ENCODE peak calls at places on chromosomes 4 and X, in eight cellular contexts. G, T, K, B, D, V, P and W are unnamed samples.

GRCh38 chrX:100599456-100599855 is 14.7 kb downstream of the TNMD start:
- DNase-seq in D (no peak), K (no peak), T (no peak), B (no peak), P (no peak), V (no peak), G (no peak), W (no peak)

GRCh38 chr4:55437356-55437796 is 41.6 kb downstream of the TMEM165 start:
- DNase-seq in D (no peak), P (no peak), K (peak; percentile 75), V (no peak), T (peak; percentile 41), B (no peak), G (no peak), W (peak; percentile 68)

GRCh38 chr4:71607780-71608673 is 175.9 kb downstream of the GC start:
- DNase-seq in T (no peak), D (no peak), G (no peak), K (peak; percentile 6), B (no peak), P (no peak), V (no peak), W (no peak)

GRCh38 chr4:125750827-125751466 is 436.2 kb downstream of the FAT4 start:
- DNase-seq in D (no peak), V (no peak), K (peak; percentile 54), B (peak; percentile 10), G (no peak), P (no peak), T (no peak), W (no peak)

GRCh38 chrX:113982766-113983165 is 601.1 kb upstream of the HTR2C start:
- DNase-seq in D (no peak), G (no peak), K (no peak), T (peak; percentile 14), V (no peak), P (no peak), B (no peak), W (no peak)

GRCh38 chr4:112633477-112634235 is 3.1 kb downstream of the ZGRF1 start:
- DNase-seq in K (peak; percentile 43), V (no peak), T (no peak), B (no peak), D (no peak), P (no peak), G (no peak), W (no peak)

GRCh38 chr4:76637704-76638361 is 202.8 kb downstream of the SHROOM3 start:
- DNase-seq in T (no peak), B (no peak), K (peak; percentile 17), P (no peak), G (no peak), D (no peak), V (no peak), W (no peak)

GRCh38 chr4:188439641-188440311 is 300.5 kb downstream of the TRIML1 start:
- DNase-seq in G (no peak), V (no peak), D (no peak), B (no peak), P (no peak), T (no peak), K (peak; percentile 38), W (no peak)

GRCh38 chr4:133188433-133189175 is 39.5 kb downstream of the PCDH10 start:
- DNase-seq in D (no peak), T (no peak), G (no peak), K (no peak), V (no peak), P (no peak), B (no peak), W (no peak)

GRCh38 chr4:78205601-78206000 is 148.5 kb downstream of the FRAS1 start:
- DNase-seq in K (no peak), D (no peak), T (no peak), B (no peak), V (no peak), P (no peak), G (no peak), W (no peak)

GRCh38 chrX:153214934-153215333 is 35.9 kb downstream of the MAGEA1 start:
- DNase-seq in T (no peak), B (no peak), G (no peak), V (no peak), D (no peak), K (no peak), P (no peak), W (no peak)

GRCh38 chr4:148542922-148543623 is 100.9 kb upstream of the NR3C2 start:
- DNase-seq in T (no peak), P (no peak), B (no peak), D (no peak), G (no peak), V (no peak), K (peak; percentile 23), W (no peak)

GRCh38 chrX:114611018-114611619 is 27.2 kb downstream of the HTR2C start:
- DNase-seq in P (no peak), G (no peak), V (no peak), T (peak; percentile 14), B (peak; percentile 18), K (peak; percentile 35), D (no peak), W (peak; percentile 20)

GRCh38 chr4:14415146-14415545 is 587.1 kb upstream of the CPEB2 start:
- DNase-seq in P (no peak), D (no peak), K (peak; percentile 31), B (no peak), G (no peak), T (no peak), V (no peak), W (no peak)

GRCh38 chr4:15778191-15778741 is at the start of gene CD38:
- DNase-seq in D (peak; percentile 48), T (peak; percentile 68), G (no peak), P (no peak), B (no peak), K (no peak), V (peak; percentile 63), W (peak; percentile 84)

GRCh38 chr4:23890369-23891063 is 669 bp upstream of the PPARGC1A start:
- DNase-seq in V (no peak), T (no peak), K (no peak), G (no peak), B (no peak), D (no peak), P (no peak), W (no peak)

GRCh38 chr4:151004222-151004621 is 10.9 kb downstream of the LRBA start:
- DNase-seq in D (no peak), V (no peak), P (no peak), T (no peak), B (no peak), G (no peak), K (peak; percentile 76), W (no peak)

GRCh38 chrX:154797006-154797405 is 8.3 kb downstream of the MPP1 start:
- DNase-seq in G (no peak), K (no peak), D (no peak), V (no peak), P (no peak), T (no peak), B (no peak), W (no peak)

GRCh38 chr4:8260656-8261111 is 8.9 kb upstream of the HTRA3 start:
- DNase-seq in K (peak; percentile 96), P (no peak), D (peak; percentile 55), V (no peak), G (no peak), T (peak; percentile 39), B (no peak), W (no peak)

GRCh38 chrX:121761845-121762244 is 714.4 kb downstream of the GLUD2 start:
- DNase-seq in K (no peak), P (no peak), G (no peak), D (no peak), T (no peak), V (no peak), B (no peak), W (no peak)

GRCh38 chr4:169184236-169184635 is 86.5 kb downstream of the SH3RF1 start:
- DNase-seq in D (no peak), V (no peak), T (no peak), P (no peak), B (no peak), G (no peak), K (peak; percentile 46), W (no peak)

GRCh38 chr4:186150926-186151325 is 40.4 kb upstream of the CYP4V2 start:
- DNase-seq in D (no peak), P (no peak), K (no peak), B (no peak), V (no peak), T (no peak), G (no peak), W (no peak)
- H3K4me3 ChIP-seq in D (no peak overlapping the region), P (no peak overlapping the region), K (no peak overlapping the region), B (no peak overlapping the region), V (no peak overlapping the region), T (no peak overlapping the region), G (no peak overlapping the region), W (no peak overlapping the region)

DNA sequence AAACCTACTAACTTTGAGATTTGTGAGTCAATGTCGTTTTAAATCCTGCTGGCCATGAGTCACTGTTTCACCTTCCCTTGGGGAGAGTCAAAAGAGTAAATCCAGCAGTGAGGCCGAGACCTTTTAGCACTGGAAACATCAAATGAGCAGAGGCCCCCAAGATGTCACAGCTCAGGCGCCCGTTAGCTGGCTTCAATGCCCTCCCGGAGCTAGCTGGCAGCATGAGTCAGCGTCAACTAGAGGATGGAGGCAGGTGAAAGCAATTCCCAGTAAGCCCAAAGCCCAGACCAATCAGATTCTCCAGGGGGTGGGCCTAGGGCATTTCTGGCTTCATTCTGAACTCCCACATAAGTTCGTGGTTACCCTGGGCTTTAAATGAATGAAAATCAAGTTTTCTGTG is 170.9 kb downstream of the CLCN4 start:
- DNase-seq in B (no peak), K (peak; percentile 5), P (no peak), G (no peak), D (no peak), T (no peak), V (no peak), W (no peak)
- H3K27ac ChIP-seq in B (no peak overlapping the region), K (no peak overlapping the region), P (no peak overlapping the region), G (no peak overlapping the region), D (no peak overlapping the region), T (no peak overlapping the region), V (no peak overlapping the region), W (no peak overlapping the region)

DNA sequence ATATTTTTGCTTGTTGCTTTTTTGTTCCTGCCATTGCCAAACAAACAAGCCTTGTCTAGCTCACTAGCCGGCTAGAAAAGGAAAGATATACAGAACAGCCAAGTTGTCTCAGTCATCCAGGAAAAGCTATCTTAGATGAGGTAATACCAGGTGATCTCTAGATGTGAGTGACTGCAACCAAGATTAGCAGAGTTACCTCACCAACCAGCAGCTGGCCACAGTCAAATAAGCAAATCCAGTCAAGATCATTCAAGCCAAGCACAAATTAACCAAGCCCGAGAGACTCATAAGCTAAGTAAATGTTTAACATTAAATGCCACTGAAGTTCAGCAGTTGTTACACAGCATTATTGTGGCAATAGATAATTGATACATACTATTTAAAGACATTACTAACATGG is 108.6 kb downstream of the CENPC start:
- DNase-seq in V (no peak), D (no peak), K (peak; percentile 27), P (no peak), B (no peak), G (no peak), T (no peak), W (no peak)
- TF ChIP-seq POLR2A in V (no peak), D (no peak), K (no peak), P (no peak), B (no peak), G (no peak), T (no peak), W (no peak)

DNA sequence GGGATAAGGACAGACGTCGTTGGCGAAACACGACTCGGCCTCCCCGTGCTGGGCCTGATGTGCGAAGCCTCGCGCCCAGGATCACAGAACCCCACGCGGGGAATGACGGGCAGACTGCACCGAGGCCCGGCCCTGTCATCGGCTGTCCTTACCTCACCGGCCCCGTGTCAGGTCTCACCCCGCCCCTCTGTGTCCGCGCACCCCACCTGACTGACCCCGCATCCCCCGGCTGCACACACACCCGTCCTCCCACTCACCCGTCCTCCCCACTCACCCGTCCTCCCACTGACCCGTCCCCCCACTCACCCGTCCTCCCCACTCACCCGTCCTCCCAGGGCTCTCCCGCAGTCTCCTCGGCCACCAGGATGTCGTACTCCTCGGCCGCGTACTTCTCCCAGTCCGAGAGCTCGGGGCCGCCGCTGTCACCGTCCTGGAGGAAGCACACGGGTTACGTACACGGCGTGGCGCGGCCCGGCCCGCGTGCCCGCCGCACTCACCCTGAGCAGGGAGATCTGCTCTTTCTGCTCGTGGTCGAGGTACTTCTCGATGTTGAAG is 19.8 kb upstream of the GTPBP6 start:
- DNase-seq in G (no peak), P (no peak), D (no peak), B (no peak), T (no peak), V (no peak), K (no peak), W (no peak)
- H3K4me3 ChIP-seq in G (no peak overlapping the region), P (no peak overlapping the region), D (no peak overlapping the region), B (no peak overlapping the region), T (no peak overlapping the region), V (no peak overlapping the region), K (no peak overlapping the region), W (no peak overlapping the region)